ENCODE peak calls at places on chromosomes 12 and 14, in seven cellular contexts. D is progenitor cell of endocrine pancreas; V is ELR; N is HEK293T; P is stimulated activated CD4-positive, alpha-beta T cell treated with anti-CD3 and anti-CD28 coated beads, Interleukin-4, amount 100 ng/mL, for 48 hours; F is foreskin fibroblast; O is NCI-H1436. J is an unnamed sample.
A peak's percentile ranks its signal among the peaks of the same experiment; 100 is the strongest.

GRCh38 chr12:93776581-93777018 is 99.4 kb downstream of the CRADD start:
- DNase-seq in D (no peak), V (peak; percentile 65), N (no peak), P (no peak), F (peak; percentile 78), O (no peak), J (no peak)

GRCh38 chr12:56521590-56522371 is at the start of gene RBMS2:
- DNase-seq in D (peak; percentile 43), V (peak; percentile 96), N (peak; percentile 76), P (no peak), F (peak; percentile 94), O (peak; percentile 76), J (peak; percentile 85)

GRCh38 chr14:69260246-69260978 is 454 bp downstream of the GALNT16 start:
- DNase-seq in D (peak; percentile 49), V (peak; percentile 49), N (peak; percentile 52), P (no peak), F (no peak), O (no peak), J (peak; percentile 55)

GRCh38 chr12:7354521-7354920 is 50.6 kb downstream of the ACSM4 start:
- DNase-seq in D (no peak), V (peak; percentile 45), N (no peak), P (no peak), F (peak; percentile 58), O (no peak), J (no peak)

GRCh38 chr14:51950007-51950406 is 39.3 kb upstream of the RTRAF start:
- DNase-seq in D (no peak), V (no peak), N (no peak), P (no peak), F (peak; percentile 16), O (no peak), J (no peak)

GRCh38 chr12:24947541-24948451 is 1.1 kb downstream of the BCAT1 start:
- DNase-seq in D (no peak), V (peak; percentile 32), N (no peak), P (no peak), F (no peak), O (no peak), J (no peak)

GRCh38 chr12:116718578-116719454 is 19.1 kb downstream of the SPRING1 start:
- DNase-seq in D (no peak), V (peak; percentile 29), N (no peak), P (no peak), F (peak; percentile 48), O (peak; percentile 59), J (no peak)

GRCh38 chr12:54352891-54353874 is 11.1 kb downstream of the GPR84 start:
- DNase-seq in D (no peak), V (no peak), N (no peak), P (no peak), F (peak; percentile 90), O (no peak), J (no peak)

GRCh38 chr12:2531371-2531770 is 263.4 kb upstream of the FKBP4 start:
- DNase-seq in D (no peak), V (no peak), N (no peak), P (no peak), F (no peak), O (no peak), J (no peak)

GRCh38 chr14:95397325-95397724 is 77.6 kb upstream of the CLMN start:
- DNase-seq in D (no peak), V (no peak), N (no peak), P (no peak), F (no peak), O (no peak), J (no peak)

GRCh38 chr12:106766393-106766826 is 8.1 kb upstream of the RIC8B start:
- DNase-seq in D (no peak), V (no peak), N (no peak), P (no peak), F (peak; percentile 37), O (no peak), J (no peak)

J was measured in HTR-8/SVneo.